ENCODE peak calls at places on chromosomes 4 and X, in eight cellular contexts. W, V, O, M, X, B, N and I are unnamed samples.

GRCh38 chr4:57580710-57581109 is 470.5 kb upstream of the IGFBP7 start:
- DNase-seq in W (no peak), V (no peak), O (no peak), M (no peak), X (no peak), B (no peak), N (no peak), I (no peak)

GRCh38 chrX:7083468-7084396 is 63.8 kb upstream of the STS start:
- DNase-seq in W (peak), V (peak), O (no peak), M (peak), X (no peak), B (peak), N (no peak), I (peak)

GRCh38 chrX:85108165-85108564 is 104.5 kb downstream of the APOOL start:
- DNase-seq in W (no peak), V (no peak), O (no peak), M (no peak), X (no peak), B (no peak), N (no peak), I (no peak)

GRCh38 chr4:182644326-182645050 is 272.7 kb downstream of the DCTD start:
- DNase-seq in W (no peak), V (no peak), O (no peak), M (peak), X (no peak), B (peak), N (no peak), I (peak)

GRCh38 chrX:20623448-20623847 is 356.7 kb upstream of the RPS6KA3 start:
- DNase-seq in W (no peak), V (no peak), O (no peak), M (peak), X (no peak), B (peak), N (no peak), I (peak)

GRCh38 chr4:184934184-184934583 is 84.1 kb upstream of the HELT start:
- DNase-seq in W (no peak), V (no peak), O (no peak), M (no peak), X (no peak), B (no peak), N (no peak), I (no peak)

GRCh38 chrX:39653656-39654055 is 444.1 kb downstream of the BCOR start:
- DNase-seq in W (no peak), V (no peak), O (no peak), M (peak), X (peak), B (no peak), N (no peak), I (no peak)

GRCh38 chrX:57964975-57965374 is 54.7 kb upstream of the ZXDA start:
- DNase-seq in W (no peak), V (no peak), O (no peak), M (no peak), X (no peak), B (no peak), N (no peak), I (no peak)

GRCh38 chrX:150049647-150050046 is 111.4 kb upstream of the EOLA2 start:
- DNase-seq in W (peak), V (no peak), O (no peak), M (no peak), X (no peak), B (no peak), N (no peak), I (no peak)

GRCh38 chrX:13440166-13440565 is 120.3 kb upstream of the ATXN3L start:
- DNase-seq in W (no peak), V (no peak), O (no peak), M (no peak), X (no peak), B (no peak), N (no peak), I (no peak)

GRCh38 chr4:112173593-112174559 is 28.6 kb downstream of the FAM241A start:
- DNase-seq in W (peak), V (no peak), O (no peak), M (no peak), X (no peak), B (no peak), N (no peak), I (no peak)

GRCh38 chrX:139204903-139205667 is 325.5 kb upstream of the F9 start:
- DNase-seq in W (peak), V (no peak), O (no peak), M (peak), X (no peak), B (no peak), N (peak), I (no peak)

GRCh38 chr4:46992338-46992737 is 1.0 kb downstream of the GABRA4 start:
- DNase-seq in W (no peak), V (no peak), O (no peak), M (no peak), X (peak), B (no peak), N (no peak), I (no peak)

GRCh38 chr4:18442957-18443356 is 421.4 kb upstream of the LCORL start:
- DNase-seq in W (no peak), V (no peak), O (no peak), M (no peak), X (no peak), B (no peak), N (no peak), I (no peak)

GRCh38 chrX:34656467-34656841 is 631 bp downstream of the TMEM47 start:
- DNase-seq in W (no peak), V (no peak), O (no peak), M (no peak), X (no peak), B (no peak), N (no peak), I (no peak)

GRCh38 chr4:186685744-186686143 is 37.9 kb downstream of the FAT1 start:
- DNase-seq in W (peak), V (peak), O (no peak), M (peak), X (no peak), B (peak), N (no peak), I (peak)